ENCODE peak calls at places on chromosomes 6 and 20, in six cellular contexts. One of them, this sample, is unnamed.

GRCh38 chr6:26122402-26122792 is 35.2 kb downstream of the HFE start:
- DNase-seq in HepG2: peak; percentile 79
- DNase-seq in HCT116: no peak
- DNase-seq in SK-N-SH: no peak
- DNase-seq in K562: peak; percentile 34
- DNase-seq in H1: no peak
- DNase-seq in this sample: no peak

GRCh38 chr20:61663521-61664425 is 401.9 kb downstream of the TAF4 start:
- DNase-seq in HepG2: no peak
- DNase-seq in HCT116: no peak
- DNase-seq in SK-N-SH: no peak
- DNase-seq in K562: no peak
- DNase-seq in H1: no peak
- DNase-seq in this sample: no peak

GRCh38 chr6:26240981-26241770 is 123.8 kb upstream of the BTN3A2 start:
- DNase-seq in HepG2: no peak
- DNase-seq in HCT116: no peak
- DNase-seq in SK-N-SH: no peak
- DNase-seq in K562: no peak
- DNase-seq in H1: no peak
- DNase-seq in this sample: no peak

GRCh38 chr6:133360194-133360593 is 119.0 kb downstream of the EYA4 start:
- DNase-seq in HepG2: no peak
- DNase-seq in HCT116: no peak
- DNase-seq in SK-N-SH: no peak
- DNase-seq in K562: no peak
- DNase-seq in H1: no peak
- DNase-seq in this sample: no peak

GRCh38 chr6:26205625-26206574 is 118.7 kb downstream of the HFE start:
- DNase-seq in HepG2: peak; percentile 51
- DNase-seq in HCT116: peak; percentile 74
- DNase-seq in SK-N-SH: peak; percentile 25
- DNase-seq in K562: peak; percentile 67
- DNase-seq in H1: no peak
- DNase-seq in this sample: no peak

GRCh38 chr6:108764580-108764950 is 83.7 kb upstream of the ARMC2 start:
- DNase-seq in HepG2: peak; percentile 84
- DNase-seq in HCT116: no peak
- DNase-seq in SK-N-SH: no peak
- DNase-seq in K562: no peak
- DNase-seq in H1: no peak
- DNase-seq in this sample: no peak

GRCh38 chr6:129617986-129618385 is 92.0 kb downstream of the ARHGAP18 start:
- DNase-seq in HepG2: no peak
- DNase-seq in HCT116: no peak
- DNase-seq in SK-N-SH: no peak
- DNase-seq in K562: no peak
- DNase-seq in H1: no peak
- DNase-seq in this sample: no peak

GRCh38 chr6:12593720-12594540 is 122.6 kb upstream of the PHACTR1 start:
- DNase-seq in HepG2: peak; percentile 20
- DNase-seq in HCT116: no peak
- DNase-seq in SK-N-SH: no peak
- DNase-seq in K562: peak; percentile 53
- DNase-seq in H1: no peak
- DNase-seq in this sample: no peak

GRCh38 chr6:55825402-55826051 is 49.9 kb downstream of the BMP5 start:
- DNase-seq in HepG2: no peak
- DNase-seq in HCT116: no peak
- DNase-seq in SK-N-SH: no peak
- DNase-seq in K562: no peak
- DNase-seq in H1: no peak
- DNase-seq in this sample: peak; percentile 55

GRCh38 chr20:64256282-64256947 is 867 bp downstream of the PCMTD2 start:
- DNase-seq in HepG2: no peak
- DNase-seq in HCT116: no peak
- DNase-seq in SK-N-SH: no peak
- DNase-seq in K562: peak; percentile 21
- DNase-seq in H1: no peak
- DNase-seq in this sample: no peak

GRCh38 chr6:15329154-15329781 is 83.4 kb downstream of the JARID2 start:
- DNase-seq in HepG2: no peak
- DNase-seq in HCT116: no peak
- DNase-seq in SK-N-SH: peak; percentile 42
- DNase-seq in K562: no peak
- DNase-seq in H1: no peak
- DNase-seq in this sample: no peak

GRCh38 chr20:13877789-13878188 is 93.0 kb downstream of the NDUFAF5 start:
- DNase-seq in HepG2: no peak
- DNase-seq in HCT116: no peak
- DNase-seq in SK-N-SH: no peak
- DNase-seq in K562: no peak
- DNase-seq in H1: no peak
- DNase-seq in this sample: no peak

GRCh38 chr6:104326173-104327001 is 533.3 kb downstream of the HACE1 start:
- DNase-seq in HepG2: no peak
- DNase-seq in HCT116: no peak
- DNase-seq in SK-N-SH: no peak
- DNase-seq in K562: no peak
- DNase-seq in H1: no peak
- DNase-seq in this sample: no peak

GRCh38 chr6:23213651-23214050 is 644.3 kb downstream of the HDGFL1 start:
- DNase-seq in HepG2: no peak
- DNase-seq in HCT116: no peak
- DNase-seq in SK-N-SH: no peak
- DNase-seq in K562: no peak
- DNase-seq in H1: no peak
- DNase-seq in this sample: no peak

GRCh38 chr6:38080349-38080748 is 260.8 kb downstream of the ZFAND3 start:
- DNase-seq in HepG2: no peak
- DNase-seq in HCT116: no peak
- DNase-seq in SK-N-SH: no peak
- DNase-seq in K562: no peak
- DNase-seq in H1: no peak
- DNase-seq in this sample: no peak

GRCh38 chr6:12538881-12539357 is 177.6 kb upstream of the PHACTR1 start:
- DNase-seq in HepG2: peak; percentile 79
- DNase-seq in HCT116: no peak
- DNase-seq in SK-N-SH: no peak
- DNase-seq in K562: no peak
- DNase-seq in H1: no peak
- DNase-seq in this sample: no peak

GRCh38 chr6:15627829-15628228 is 35.0 kb downstream of the DTNBP1 start:
- DNase-seq in HepG2: no peak
- DNase-seq in HCT116: no peak
- DNase-seq in SK-N-SH: no peak
- DNase-seq in K562: no peak
- DNase-seq in H1: no peak
- DNase-seq in this sample: no peak

GRCh38 chr20:39645130-39645529 is 683.0 kb downstream of the DHX35 start:
- DNase-seq in HepG2: no peak
- DNase-seq in HCT116: no peak
- DNase-seq in SK-N-SH: no peak
- DNase-seq in K562: no peak
- DNase-seq in H1: no peak
- DNase-seq in this sample: no peak

GRCh38 chr6:51323056-51323455 is 504.4 kb downstream of the TFAP2B start:
- DNase-seq in HepG2: no peak
- DNase-seq in HCT116: no peak
- DNase-seq in SK-N-SH: no peak
- DNase-seq in K562: no peak
- DNase-seq in H1: no peak
- DNase-seq in this sample: no peak

GRCh38 chr6:155093430-155093829 is 98.3 kb downstream of the TIAM2 start:
- DNase-seq in HepG2: no peak
- DNase-seq in HCT116: no peak
- DNase-seq in SK-N-SH: no peak
- DNase-seq in K562: no peak
- DNase-seq in H1: no peak
- DNase-seq in this sample: no peak

GRCh38 chr6:150857062-150857905 is 8.2 kb upstream of the MTHFD1L start:
- DNase-seq in HepG2: peak; percentile 15
- DNase-seq in HCT116: peak; percentile 72
- DNase-seq in SK-N-SH: no peak
- DNase-seq in K562: no peak
- DNase-seq in H1: no peak
- DNase-seq in this sample: no peak

GRCh38 chr6:47414517-47415167 is 62.9 kb upstream of the CD2AP start:
- DNase-seq in HepG2: peak; percentile 33
- DNase-seq in HCT116: no peak
- DNase-seq in SK-N-SH: no peak
- DNase-seq in K562: peak; percentile 32
- DNase-seq in H1: no peak
- DNase-seq in this sample: peak; percentile 18

GRCh38 chr20:51125774-51126173 is 102.9 kb upstream of the KCNG1 start:
- DNase-seq in HepG2: no peak
- DNase-seq in HCT116: no peak
- DNase-seq in SK-N-SH: no peak
- DNase-seq in K562: no peak
- DNase-seq in H1: no peak
- DNase-seq in this sample: no peak

DNA sequence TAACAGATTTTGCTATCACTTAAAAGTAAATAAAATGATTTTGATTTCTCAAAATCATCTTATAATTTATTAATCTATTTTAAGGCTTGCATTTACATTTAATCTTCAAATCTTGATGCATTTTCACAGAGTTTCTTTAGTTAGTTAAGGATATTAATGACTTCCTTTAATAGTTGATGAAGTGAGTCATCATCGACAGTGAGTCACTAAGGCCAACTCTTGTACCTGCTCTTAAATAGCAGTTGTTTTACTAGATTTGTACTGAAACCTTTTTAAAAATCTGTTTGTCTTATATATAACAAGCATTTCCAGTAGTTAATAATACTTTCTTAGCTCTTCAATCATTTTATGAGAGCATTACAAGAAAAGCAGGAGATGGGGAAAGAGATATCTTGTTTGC is 191.7 kb downstream of the ESR1 start:
- DNase-seq in HepG2: no peak
- DNase-seq in HCT116: no peak
- DNase-seq in SK-N-SH: no peak
- DNase-seq in K562: no peak
- DNase-seq in H1: no peak
- DNase-seq in this sample: no peak
- TF ChIP-seq SIN3A in HepG2: no peak
- TF ChIP-seq SIN3A in HCT116: no peak
- TF ChIP-seq SIN3A in SK-N-SH: no peak
- TF ChIP-seq SIN3A in K562: no peak
- TF ChIP-seq SIN3A in H1: no peak
- TF ChIP-seq SIN3A in this sample: no peak

DNA sequence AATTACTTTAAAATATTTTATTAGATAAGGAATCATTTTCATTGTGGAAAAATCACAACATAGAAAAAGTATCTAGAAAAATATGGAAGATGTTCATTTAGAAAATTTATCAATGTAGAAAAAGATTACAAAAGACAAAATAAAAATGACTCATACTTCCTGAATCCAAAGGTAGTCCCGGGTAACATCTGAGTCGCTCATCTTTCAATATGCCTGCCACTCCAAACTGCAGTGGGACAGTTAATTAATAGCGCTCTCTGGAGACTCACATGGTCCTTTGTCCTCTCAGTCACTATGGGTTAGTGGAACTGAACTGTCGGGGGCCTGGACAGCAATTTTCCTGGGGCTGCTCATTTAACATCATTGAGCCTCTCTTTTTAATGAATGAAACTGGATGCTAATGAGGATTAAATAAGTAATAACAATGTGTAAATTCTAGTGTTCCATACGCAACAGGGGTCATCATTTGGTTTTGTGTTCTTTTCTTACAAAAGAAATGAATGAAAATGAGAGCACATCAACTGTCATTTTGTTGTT is 103.4 kb downstream of the MAP3K4 start:
- DNase-seq in HepG2: no peak
- DNase-seq in HCT116: no peak
- DNase-seq in SK-N-SH: no peak
- DNase-seq in K562: no peak
- DNase-seq in H1: no peak
- DNase-seq in this sample: no peak
- TF ChIP-seq SIN3A in HepG2: no peak
- TF ChIP-seq SIN3A in HCT116: no peak
- TF ChIP-seq SIN3A in SK-N-SH: no peak
- TF ChIP-seq SIN3A in K562: no peak
- TF ChIP-seq SIN3A in H1: no peak
- TF ChIP-seq SIN3A in this sample: no peak

DNA sequence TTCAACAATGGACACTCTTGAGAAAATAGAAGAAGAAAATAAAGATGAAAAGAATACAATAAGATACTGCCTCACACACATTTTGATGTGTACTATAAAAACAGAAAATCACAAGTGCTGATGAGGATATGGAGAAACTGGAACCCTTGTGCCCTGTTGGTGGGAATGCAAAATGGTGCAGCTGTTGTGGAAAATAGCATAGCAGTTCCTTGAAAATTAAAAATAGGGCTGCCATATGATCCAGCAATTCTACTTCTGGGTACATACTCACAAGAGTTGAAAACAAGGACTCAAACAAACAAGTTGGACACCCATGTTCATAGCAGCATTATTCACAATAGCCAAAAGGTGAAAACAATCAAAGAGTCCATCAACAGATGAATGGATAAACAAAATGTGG is 173.0 kb downstream of the KIF16B start:
- DNase-seq in HepG2: no peak
- DNase-seq in HCT116: no peak
- DNase-seq in SK-N-SH: no peak
- DNase-seq in K562: no peak
- DNase-seq in H1: no peak
- DNase-seq in this sample: no peak
- TF ChIP-seq SIN3A in HepG2: no peak
- TF ChIP-seq SIN3A in HCT116: no peak
- TF ChIP-seq SIN3A in SK-N-SH: no peak
- TF ChIP-seq SIN3A in K562: no peak
- TF ChIP-seq SIN3A in H1: no peak
- TF ChIP-seq SIN3A in this sample: no peak

GRCh38 chr20:36400901-36401300 is 94.8 kb downstream of the DLGAP4 start:
- DNase-seq in HepG2: no peak
- DNase-seq in HCT116: no peak
- DNase-seq in SK-N-SH: peak; percentile 81
- DNase-seq in K562: no peak
- DNase-seq in H1: no peak
- DNase-seq in this sample: no peak

GRCh38 chr20:36399969-36400545 is 93.9 kb downstream of the DLGAP4 start:
- DNase-seq in HepG2: no peak
- DNase-seq in HCT116: no peak
- DNase-seq in SK-N-SH: no peak
- DNase-seq in K562: no peak
- DNase-seq in H1: no peak
- DNase-seq in this sample: no peak

GRCh38 chr20:36398515-36398914 is 92.4 kb downstream of the DLGAP4 start:
- DNase-seq in HepG2: no peak
- DNase-seq in HCT116: no peak
- DNase-seq in SK-N-SH: no peak
- DNase-seq in K562: no peak
- DNase-seq in H1: no peak
- DNase-seq in this sample: no peak

GRCh38 chr20:36401336-36401735 is 95.2 kb downstream of the DLGAP4 start:
- DNase-seq in HepG2: no peak
- DNase-seq in HCT116: no peak
- DNase-seq in SK-N-SH: peak; percentile 49
- DNase-seq in K562: no peak
- DNase-seq in H1: no peak
- DNase-seq in this sample: no peak

GRCh38 chr20:36399147-36399968 is 93.2 kb downstream of the DLGAP4 start:
- DNase-seq in HepG2: peak; percentile 88
- DNase-seq in HCT116: peak; percentile 91
- DNase-seq in SK-N-SH: peak; percentile 81
- DNase-seq in K562: peak; percentile 79
- DNase-seq in H1: peak; percentile 78
- DNase-seq in this sample: peak; percentile 39
- TF ChIP-seq SIN3A in HepG2: no peak
- TF ChIP-seq SIN3A in HCT116: no peak
- TF ChIP-seq SIN3A in SK-N-SH: no peak
- TF ChIP-seq SIN3A in K562: no peak
- TF ChIP-seq SIN3A in H1: peak; percentile 84
- TF ChIP-seq SIN3A in this sample: no peak

This sample was measured in Panc1.